ENCODE peak calls at places on chromosomes 2 and 18, in eight cellular contexts. N is astrocyte, E is AG04450, W is body of pancreas, S is Panc1, D is ovary, L is GM12865, I is SJSA1. Q is an unnamed sample.

GRCh38 chr2:129092871-129093385 is 774.3 kb upstream of the HS6ST1 start:
- DNase-seq in D (no peak), W (no peak), E (no peak), I (no peak), L (no peak), N (no peak), S (no peak), Q (no peak)

GRCh38 chr2:231708773-231709635 is 679 bp downstream of the PTMA start:
- DNase-seq in E (no peak), N (no peak), L (peak; percentile 63), S (no peak), I (peak; percentile 68), D (peak; percentile 83), W (peak; percentile 47), Q (no peak)

GRCh38 chr2:229861431-229861830 is 60.4 kb downstream of the TRIP12 start:
- DNase-seq in W (no peak), D (no peak), E (no peak), N (no peak), S (no peak), L (no peak), I (no peak), Q (no peak)

GRCh38 chr2:75528221-75528977 is 32.3 kb downstream of the EVA1A start:
- DNase-seq in D (no peak), L (no peak), I (no peak), S (no peak), E (no peak), N (no peak), W (no peak), Q (no peak)

GRCh38 chr18:79123948-79124347 is 54.8 kb downstream of the ATP9B start:
- DNase-seq in L (no peak), D (no peak), N (peak; percentile 31), I (no peak), W (no peak), E (no peak), S (no peak), Q (no peak)

GRCh38 chr2:225725726-225726125 is 326.2 kb downstream of the NYAP2 start:
- DNase-seq in I (no peak), D (no peak), S (no peak), L (no peak), E (no peak), N (peak; percentile 66), W (no peak), Q (no peak)

GRCh38 chr2:42812899-42813479 is 20.6 kb upstream of the HAAO start:
- DNase-seq in D (no peak), E (no peak), N (no peak), I (no peak), W (no peak), L (no peak), S (no peak), Q (no peak)

GRCh38 chr2:179701524-179702110 is 159.8 kb downstream of the ZNF385B start:
- DNase-seq in L (no peak), W (no peak), D (no peak), E (no peak), N (no peak), I (no peak), S (no peak), Q (no peak)

GRCh38 chr18:22676423-22676822 is 256.7 kb upstream of the RBBP8 start:
- DNase-seq in S (no peak), N (no peak), L (no peak), D (no peak), W (no peak), I (no peak), E (no peak), Q (no peak)

GRCh38 chr2:23925702-23926288 is 1.1 kb downstream of the ATAD2B start:
- DNase-seq in E (no peak), W (peak; percentile 40), S (no peak), D (no peak), L (peak; percentile 95), I (peak; percentile 54), N (peak; percentile 60), Q (peak; percentile 29)

GRCh38 chr18:77131652-77132368 is 773 bp downstream of the MBP start:
- DNase-seq in N (no peak), S (no peak), W (peak; percentile 71), I (no peak), E (no peak), L (peak; percentile 67), D (peak; percentile 79), Q (no peak)

GRCh38 chr2:78418041-78418440 is 607.5 kb upstream of the REG3G start:
- DNase-seq in D (no peak), W (no peak), E (no peak), S (no peak), L (no peak), N (no peak), I (no peak), Q (no peak)

GRCh38 chr2:12419803-12420202 is 296.9 kb upstream of the TRIB2 start:
- DNase-seq in E (no peak), D (no peak), L (no peak), N (no peak), I (no peak), S (no peak), W (no peak), Q (no peak)

GRCh38 chr2:240509667-240510512 is 47.9 kb downstream of the ANKMY1 start:
- DNase-seq in W (no peak), L (no peak), S (no peak), D (no peak), E (no peak), I (no peak), N (no peak), Q (no peak)

GRCh38 chr2:179020156-179020750 is 29.7 kb downstream of the CCDC141 start:
- DNase-seq in L (peak; percentile 67), N (no peak), W (peak; percentile 63), E (no peak), D (no peak), I (no peak), S (peak; percentile 4), Q (no peak)

GRCh38 chr18:61890344-61890743 is 2.5 kb downstream of the RNF152 start:
- DNase-seq in N (no peak), S (no peak), E (no peak), L (no peak), I (no peak), D (no peak), W (no peak), Q (no peak)

GRCh38 chr2:62313433-62314227 is 117.7 kb downstream of the B3GNT2 start:
- DNase-seq in D (no peak), S (no peak), L (peak; percentile 93), I (no peak), W (no peak), E (no peak), N (no peak), Q (no peak)

GRCh38 chr18:76451475-76452331 is 43.3 kb downstream of the ZNF516 start:
- DNase-seq in N (no peak), I (no peak), L (no peak), S (no peak), E (no peak), D (peak; percentile 46), W (no peak), Q (no peak)

GRCh38 chr2:134120160-134120717 is 133.6 kb upstream of the MGAT5 start:
- DNase-seq in S (no peak), L (peak; percentile 15), D (peak; percentile 65), N (no peak), W (no peak), I (no peak), E (no peak), Q (no peak)

GRCh38 chr2:209834767-209835166 is 63.1 kb downstream of the UNC80 start:
- DNase-seq in D (no peak), S (no peak), E (no peak), I (no peak), N (no peak), W (no peak), L (no peak), Q (no peak)

GRCh38 chr2:85259101-85259590 is 68.6 kb downstream of the TGOLN2 start:
- DNase-seq in D (no peak), S (no peak), L (no peak), N (peak; percentile 72), W (no peak), E (peak; percentile 38), I (peak; percentile 68), Q (no peak)
- H3K4me3 ChIP-seq in D (no peak overlapping the region), S (peak overlapping the region; percentile 14), L (no peak overlapping the region), N (peak overlapping the region; percentile 21), W (no peak overlapping the region), E (no peak overlapping the region), I (no peak overlapping the region), Q (no peak overlapping the region)

GRCh38 chr18:39802648-39803229 is 2152.3 kb upstream of the PIK3C3 start:
- DNase-seq in L (no peak), N (no peak), S (no peak), W (no peak), D (no peak), E (no peak), I (no peak), Q (no peak)
- H3K4me3 ChIP-seq in L (no peak overlapping the region), N (no peak overlapping the region), S (no peak overlapping the region), W (no peak overlapping the region), D (no peak overlapping the region), E (no peak overlapping the region), I (no peak overlapping the region), Q (no peak overlapping the region)

GRCh38 chr2:170973225-170973491 is 44.1 kb downstream of the GORASP2 start:
- DNase-seq in L (no peak), N (no peak), W (no peak), I (no peak), E (no peak), D (no peak), S (no peak), Q (no peak)

GRCh38 chr2:170973492-170974303 is 44.6 kb downstream of the GORASP2 start:
- DNase-seq in E (no peak), I (peak; percentile 79), N (peak; percentile 48), S (peak; percentile 47), W (peak; percentile 92), D (peak; percentile 93), L (peak; percentile 94), Q (peak; percentile 25)

GRCh38 chr2:170975127-170975942 is 46.3 kb downstream of the GORASP2 start:
- DNase-seq in E (no peak), L (no peak), W (no peak), S (no peak), I (no peak), D (no peak), N (no peak), Q (no peak)

GRCh38 chr2:170975943-170976270 is 46.9 kb downstream of the GORASP2 start:
- DNase-seq in I (no peak), W (no peak), S (no peak), E (no peak), D (no peak), N (no peak), L (no peak), Q (no peak)

DNA sequence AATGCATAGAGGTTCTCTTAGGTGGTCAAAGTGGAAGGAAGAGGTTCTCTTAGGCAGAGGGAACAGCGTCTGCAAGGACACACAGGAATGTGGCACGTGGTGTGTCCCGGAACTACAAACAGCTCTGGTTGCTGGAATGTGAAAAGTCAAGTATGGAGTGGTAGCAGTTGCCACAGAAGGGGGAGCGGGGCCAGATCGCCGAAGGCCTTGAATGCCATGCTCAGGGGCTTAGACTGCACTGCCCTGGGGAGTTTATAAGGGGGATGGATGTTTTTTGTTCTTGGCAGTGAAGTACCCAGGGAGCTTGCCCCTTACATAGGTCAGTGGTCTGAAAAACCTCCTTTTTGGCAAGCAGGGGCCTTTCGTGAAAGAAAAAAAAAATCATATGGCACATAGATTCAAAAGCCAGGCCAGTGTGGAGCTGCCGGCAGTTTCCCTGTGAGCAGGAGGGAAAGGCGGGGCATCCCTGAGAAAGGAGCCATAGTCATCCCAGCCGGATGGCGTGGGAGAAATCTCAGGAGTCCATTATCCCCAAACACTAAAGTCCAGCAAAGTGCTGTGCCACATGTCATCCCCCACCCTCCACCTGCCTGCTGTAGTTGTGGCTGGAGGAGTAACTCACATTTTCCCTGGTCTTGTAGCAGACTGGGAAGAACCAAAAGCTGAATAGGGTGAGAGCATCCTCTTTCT is 45.4 kb downstream of the GORASP2 start:
- DNase-seq in S (no peak), W (no peak), L (no peak), D (no peak), N (no peak), I (no peak), E (no peak), Q (no peak)
- H3K4me3 ChIP-seq in S (peak overlapping the region; percentile 84), W (no peak overlapping the region), L (peak overlapping the region; percentile 95), D (peak overlapping the region; percentile 71), N (peak overlapping the region; percentile 67), I (peak overlapping the region; percentile 58), E (peak overlapping the region; percentile 71), Q (peak overlapping the region; percentile 76)

GRCh38 chr18:59536181-59536580 is 161.0 kb downstream of the CCBE1 start:
- DNase-seq in S (no peak), E (no peak), N (no peak), L (no peak), W (no peak), I (no peak), D (no peak), Q (no peak)
- H3K4me3 ChIP-seq in S (no peak overlapping the region), E (no peak overlapping the region), N (no peak overlapping the region), L (no peak overlapping the region), W (no peak overlapping the region), I (no peak overlapping the region), D (no peak overlapping the region), Q (no peak overlapping the region)